ENCODE peak calls at places on chromosomes 11 and 22, in five cellular contexts. B, F, C, S and I are unnamed samples.

GRCh38 chr11:72301486-72301885 is 57.5 kb upstream of the PHOX2A start:
- DNase-seq in C (no peak), B (no peak), F (no peak), S (no peak), I (no peak)

GRCh38 chr11:116519499-116519898 is 253.3 kb downstream of the BUD13 start:
- DNase-seq in F (no peak), B (no peak), S (no peak), C (no peak), I (no peak)

GRCh38 chr11:12272821-12273617 is 104.4 kb upstream of the PARVA start:
- DNase-seq in B (no peak), C (no peak), S (no peak), F (peak), I (no peak)

GRCh38 chr11:35947437-35947836 is 3.6 kb downstream of the LDLRAD3 start:
- DNase-seq in B (no peak), C (no peak), S (no peak), F (no peak), I (no peak)

GRCh38 chr11:117819096-117820040 is 5.2 kb downstream of the FXYD2 start:
- DNase-seq in B (peak), F (peak), C (peak), S (peak), I (no peak)

GRCh38 chr11:73095613-73096012 is 46.5 kb downstream of the FCHSD2 start:
- DNase-seq in B (no peak), F (no peak), C (no peak), S (no peak), I (no peak)

GRCh38 chr11:99739464-99740089 is 718.8 kb downstream of the CNTN5 start:
- DNase-seq in F (peak), B (peak), C (no peak), S (peak), I (no peak)

GRCh38 chr11:19218216-19218615 is 16.4 kb upstream of the CSRP3 start:
- DNase-seq in B (no peak), S (no peak), C (no peak), F (no peak), I (no peak)

GRCh38 chr11:62542750-62543567 is 3.6 kb downstream of the AHNAK start:
- DNase-seq in B (peak), S (peak), F (peak), C (peak), I (peak)

GRCh38 chr11:117457031-117457785 is 129.6 kb downstream of the CEP164 start:
- DNase-seq in C (no peak), F (no peak), B (no peak), S (no peak), I (no peak)

GRCh38 chr11:119389611-119390254 is 8.2 kb upstream of the USP2 start:
- DNase-seq in C (no peak), S (peak), F (no peak), B (peak), I (no peak)

GRCh38 chr11:6655790-6656580 is at the start of gene DCHS1:
- DNase-seq in B (no peak), F (no peak), S (peak), C (peak), I (no peak)

GRCh38 chr11:76669901-76670474 is 559 bp downstream of the LRRC32 start:
- DNase-seq in C (peak), F (peak), B (no peak), S (no peak), I (peak)

GRCh38 chr11:46895821-46896220 is 22.5 kb downstream of the LRP4 start:
- DNase-seq in S (no peak), F (peak), C (no peak), B (no peak), I (no peak)

GRCh38 chr11:60003729-60004128 is 13.3 kb upstream of the OOSP4B start:
- DNase-seq in F (no peak), B (no peak), S (no peak), C (no peak), I (no peak)

GRCh38 chr11:71302911-71303310 is 50.5 kb upstream of the SHANK2 start:
- DNase-seq in B (no peak), F (no peak), C (no peak), S (no peak), I (no peak)

GRCh38 chr11:40129276-40129675 is 1330.2 kb downstream of the LRRC4C start:
- DNase-seq in B (peak), F (peak), S (no peak), C (no peak), I (no peak)

GRCh38 chr11:65861533-65862183 is 1.4 kb downstream of the MUS81 start:
- DNase-seq in B (no peak), F (no peak), C (peak), S (peak), I (no peak)

GRCh38 chr22:23903328-23903971 is 9.3 kb downstream of the MIF start:
- DNase-seq in B (no peak), C (no peak), F (peak), S (no peak), I (no peak)

GRCh38 chr11:117062503-117062902 is 35.7 kb downstream of the SIK3 start:
- DNase-seq in C (no peak), B (no peak), S (no peak), F (no peak), I (no peak)

GRCh38 chr22:31148953-31149627 is 8.8 kb upstream of the PLA2G3 start:
- DNase-seq in S (peak), C (peak), B (peak), F (peak), I (peak)

GRCh38 chr22:39343259-39344045 is 6.3 kb upstream of the SYNGR1 start:
- DNase-seq in S (peak), F (peak), C (peak), B (peak), I (no peak)

GRCh38 chr22:46367707-46368191 is 32.2 kb downstream of the TRMU start:
- DNase-seq in F (peak), B (peak), C (no peak), S (peak), I (no peak)

GRCh38 chr11:116636341-116636968 is 136.3 kb downstream of the BUD13 start:
- DNase-seq in F (no peak), S (no peak), C (no peak), B (no peak), I (no peak)

GRCh38 chr11:117205211-117205818 is 6.1 kb downstream of the TAGLN start:
- DNase-seq in C (no peak), B (no peak), F (no peak), S (no peak), I (no peak)

GRCh38 chr22:25668437-25668836 is 73.6 kb upstream of the MYO18B start:
- DNase-seq in F (peak), C (peak), B (no peak), S (no peak), I (peak)

GRCh38 chr11:86245369-86246292 is 1.1 kb downstream of the EED start:
- DNase-seq in F (peak), B (no peak), C (no peak), S (peak), I (no peak)

GRCh38 chr11:32092581-32093170 is 1.8 kb downstream of the RCN1 start:
- DNase-seq in S (no peak), C (no peak), B (no peak), F (no peak), I (no peak)

DNA sequence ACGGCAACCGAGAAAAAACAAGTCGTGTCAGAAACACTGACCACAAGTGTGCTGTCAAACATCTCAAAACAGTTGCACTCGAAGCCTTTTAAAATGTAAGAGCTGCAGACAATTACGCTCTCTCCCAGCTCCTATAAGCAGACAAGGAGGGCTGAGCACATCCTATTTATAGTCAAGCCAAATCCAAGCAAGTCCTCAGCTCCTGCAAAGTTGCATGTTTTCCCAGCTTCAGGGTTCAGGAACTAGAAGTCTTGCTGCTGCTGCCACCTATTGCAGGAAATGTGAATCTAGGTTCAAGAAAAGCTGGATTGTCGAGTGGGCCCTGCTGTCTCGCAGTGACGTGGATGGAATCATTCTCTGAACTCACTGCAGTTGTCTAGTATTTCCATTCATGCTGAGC is 15.5 kb downstream of the EFCAB6 start:
- DNase-seq in C (no peak), S (peak), B (no peak), F (peak), I (peak)
- TF ChIP-seq CTCF in C (peak), S (no peak), B (no peak), F (peak), I (peak)

GRCh38 chr11:2098691-2099522 is 40.3 kb downstream of the IGF2 start:
- DNase-seq in B (no peak), S (no peak), F (no peak), C (no peak), I (no peak)
- TF ChIP-seq CTCF in B (no peak), S (no peak), F (no peak), C (no peak), I (no peak)

GRCh38 chr11:134754196-134754822 is 342.3 kb upstream of the B3GAT1 start:
- DNase-seq in C (no peak), F (no peak), B (peak), S (no peak), I (no peak)
- TF ChIP-seq CTCF in C (no peak), F (no peak), B (no peak), S (no peak), I (no peak)

GRCh38 chr11:612961-613300 is 2.8 kb downstream of the IRF7 start:
- DNase-seq in S (no peak), C (peak), B (no peak), F (no peak), I (no peak)

GRCh38 chr11:610146-610801 is 5.5 kb downstream of the IRF7 start:
- DNase-seq in C (no peak), B (no peak), S (no peak), F (no peak), I (no peak)

GRCh38 chr11:612201-612960 is 3.4 kb downstream of the IRF7 start:
- DNase-seq in C (peak), S (no peak), B (no peak), F (no peak), I (no peak)

GRCh38 chr11:609355-609811 is 6.4 kb downstream of the IRF7 start:
- DNase-seq in C (no peak), S (no peak), F (no peak), B (no peak), I (no peak)

DNA sequence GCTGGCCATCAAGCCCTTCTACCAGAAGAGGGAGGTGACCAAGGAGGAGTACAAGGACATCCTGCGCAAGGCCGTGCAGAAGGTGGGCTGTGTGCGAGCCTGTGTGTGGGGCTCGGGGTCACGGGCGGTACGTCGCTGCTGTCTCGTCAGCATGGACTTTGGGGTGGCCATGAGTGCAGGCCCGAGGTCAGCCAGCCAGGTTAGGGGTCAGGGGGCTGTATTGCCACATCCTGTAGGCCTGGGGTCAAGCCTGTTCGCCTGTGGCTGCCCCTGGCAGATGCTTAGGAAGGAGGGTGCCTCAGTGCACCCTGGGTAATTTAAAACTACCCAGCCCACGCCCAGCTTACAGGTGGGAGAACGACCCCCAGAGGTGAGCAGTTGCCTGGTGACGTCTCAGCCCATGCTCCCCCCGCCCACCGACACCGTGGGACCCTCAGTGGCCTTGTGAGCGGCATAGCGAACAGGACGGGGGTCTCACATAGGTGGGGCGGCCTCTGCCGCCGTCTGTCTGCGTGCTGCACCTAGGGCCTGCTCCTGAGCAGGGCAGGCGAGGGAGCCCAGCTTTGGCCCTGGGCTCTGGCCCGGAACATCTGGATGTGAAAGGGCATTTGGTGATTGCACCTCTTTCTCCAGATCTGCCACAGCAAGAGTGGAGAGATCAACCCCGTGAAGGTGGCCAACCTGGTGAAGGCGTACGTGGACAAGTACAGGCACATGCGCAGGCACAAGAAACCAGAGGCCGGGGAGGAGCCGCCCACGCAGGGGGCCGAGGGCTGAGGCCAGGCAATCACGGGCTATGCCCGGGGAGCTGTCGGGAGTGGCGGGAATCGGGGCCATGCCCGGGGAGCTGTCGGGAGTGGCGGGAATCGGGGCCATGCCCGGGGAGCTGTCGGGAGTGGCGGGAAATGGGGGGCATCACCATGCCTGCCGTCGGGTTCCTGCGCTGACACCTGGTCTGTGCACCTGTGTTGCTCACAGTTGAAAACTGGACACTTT is 4.5 kb downstream of the IRF7 start:
- DNase-seq in B (no peak), S (no peak), F (no peak), C (no peak), I (no peak)
- TF ChIP-seq CTCF in B (no peak), S (no peak), F (no peak), C (no peak), I (no peak)